ENCODE peak calls at places on chromosomes 6 and 20, in six cellular contexts. S is left lung, T is AG10803, E is GM23338, L is cardiac fibroblast, X is HFF-Myc. H is an unnamed sample.
A peak's percentile ranks its signal among the peaks of the same experiment; 100 is the strongest.

GRCh38 chr6:35678021-35678654 is 10.6 kb downstream of the FKBP5 start:
- DNase-seq in S (no peak), E (no peak), X (no peak), T (no peak), L (peak; percentile 50), H (no peak)

GRCh38 chr6:3738381-3739131 is 13.0 kb downstream of the PXDC1 start:
- DNase-seq in S (no peak), L (no peak), T (no peak), X (no peak), E (no peak), H (no peak)

GRCh38 chr6:75283907-75284284 is 696 bp downstream of the TMEM30A start:
- DNase-seq in L (no peak), X (no peak), E (no peak), S (no peak), T (no peak), H (no peak)

GRCh38 chr20:1430004-1430451 is 36.6 kb downstream of the NSFL1C start:
- DNase-seq in T (peak; percentile 86), S (no peak), L (peak; percentile 73), X (no peak), E (no peak), H (no peak)

GRCh38 chr6:149454405-149454848 is 30.4 kb downstream of the ZC3H12D start:
- DNase-seq in S (peak; percentile 92), E (no peak), X (peak; percentile 70), T (peak; percentile 95), L (peak; percentile 99), H (peak; percentile 68)

GRCh38 chr6:87421576-87421975 is 13.8 kb downstream of the CFAP206 start:
- DNase-seq in L (no peak), E (no peak), X (no peak), S (no peak), T (no peak), H (no peak)

GRCh38 chr6:152952866-152953509 is 29.9 kb downstream of the FBXO5 start:
- DNase-seq in T (peak; percentile 56), E (peak; percentile 69), L (peak; percentile 61), S (no peak), X (peak; percentile 16), H (peak; percentile 20)

GRCh38 chr6:41731561-41732086 is 3.8 kb downstream of the TFEB start:
- DNase-seq in E (no peak), S (no peak), X (no peak), L (no peak), T (no peak), H (no peak)

GRCh38 chr20:14764511-14765369 is 427.3 kb upstream of the FLRT3 start:
- DNase-seq in S (peak; percentile 66), X (no peak), L (no peak), E (no peak), T (no peak), H (no peak)

GRCh38 chr20:43508106-43508505 is 609 bp downstream of the L3MBTL1 start:
- DNase-seq in X (no peak), S (no peak), L (no peak), E (peak; percentile 54), T (no peak), H (no peak)

GRCh38 chr6:79687759-79688158 is 56.6 kb downstream of the SH3BGRL2 start:
- DNase-seq in E (no peak), T (no peak), L (no peak), X (no peak), S (no peak), H (no peak)

GRCh38 chr6:45006893-45007292 is 321.2 kb upstream of the RUNX2 start:
- DNase-seq in T (no peak), S (no peak), X (no peak), L (no peak), E (no peak), H (no peak)

GRCh38 chr6:1464796-1465348 is 75.5 kb downstream of the FOXF2 start:
- DNase-seq in S (no peak), X (peak; percentile 6), E (no peak), L (no peak), T (peak; percentile 28), H (no peak)

GRCh38 chr20:6626805-6627204 is 140.7 kb upstream of the BMP2 start:
- DNase-seq in X (no peak), E (peak; percentile 83), S (no peak), T (no peak), L (no peak), H (no peak)

GRCh38 chr20:60993647-60994046 is 258.4 kb upstream of the CDH4 start:
- DNase-seq in X (no peak), T (no peak), S (no peak), L (no peak), E (peak; percentile 11), H (no peak)

GRCh38 chr20:34522969-34523871 is 7.0 kb downstream of the DYNLRB1 start:
- DNase-seq in L (peak; percentile 61), E (peak; percentile 89), S (no peak), T (peak; percentile 89), X (no peak), H (peak; percentile 40)

DNA sequence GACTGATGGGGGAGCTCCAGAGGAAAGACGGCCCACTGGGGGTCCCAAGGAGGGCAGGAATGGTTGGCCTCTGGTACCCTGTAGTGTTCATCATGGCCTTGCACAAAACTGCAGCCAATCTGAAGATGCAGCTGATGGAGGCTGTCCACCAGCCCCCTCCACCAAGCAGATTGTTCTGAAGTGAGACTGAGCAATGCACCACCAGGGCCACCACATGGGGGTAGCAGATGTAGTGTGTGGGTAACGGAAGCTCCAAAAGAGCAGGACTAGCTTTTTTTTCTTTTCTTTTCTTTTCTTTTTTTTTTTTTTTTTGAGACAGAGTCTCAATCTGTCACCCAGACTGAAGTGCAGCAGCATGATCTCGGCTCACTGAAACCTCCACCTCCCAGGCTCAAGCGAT is 181.0 kb upstream of the MYLIP start:
- DNase-seq in L (no peak), X (no peak), E (no peak), T (no peak), S (no peak), H (no peak)
- H3K4me3 ChIP-seq in L (no peak overlapping the region), X (no peak overlapping the region), E (no peak overlapping the region), T (no peak overlapping the region), S (no peak overlapping the region), H (no peak overlapping the region)

GRCh38 chr6:138005846-138006245 is 101.4 kb downstream of the PERP start:
- DNase-seq in L (no peak), T (no peak), X (no peak), E (no peak), S (no peak), H (no peak)

GRCh38 chr6:138000955-138001354 is 106.3 kb downstream of the PERP start:
- DNase-seq in E (no peak), L (no peak), S (no peak), T (no peak), X (no peak), H (no peak)

GRCh38 chr6:138007014-138007472 is 100.2 kb downstream of the PERP start:
- DNase-seq in E (peak; percentile 85), L (peak; percentile 16), X (no peak), T (peak; percentile 11), S (no peak), H (no peak)

GRCh38 chr6:138001750-138002349 is 105.4 kb downstream of the PERP start:
- DNase-seq in X (peak; percentile 15), E (peak; percentile 73), L (peak; percentile 63), S (no peak), T (peak; percentile 39), H (peak; percentile 23)

DNA sequence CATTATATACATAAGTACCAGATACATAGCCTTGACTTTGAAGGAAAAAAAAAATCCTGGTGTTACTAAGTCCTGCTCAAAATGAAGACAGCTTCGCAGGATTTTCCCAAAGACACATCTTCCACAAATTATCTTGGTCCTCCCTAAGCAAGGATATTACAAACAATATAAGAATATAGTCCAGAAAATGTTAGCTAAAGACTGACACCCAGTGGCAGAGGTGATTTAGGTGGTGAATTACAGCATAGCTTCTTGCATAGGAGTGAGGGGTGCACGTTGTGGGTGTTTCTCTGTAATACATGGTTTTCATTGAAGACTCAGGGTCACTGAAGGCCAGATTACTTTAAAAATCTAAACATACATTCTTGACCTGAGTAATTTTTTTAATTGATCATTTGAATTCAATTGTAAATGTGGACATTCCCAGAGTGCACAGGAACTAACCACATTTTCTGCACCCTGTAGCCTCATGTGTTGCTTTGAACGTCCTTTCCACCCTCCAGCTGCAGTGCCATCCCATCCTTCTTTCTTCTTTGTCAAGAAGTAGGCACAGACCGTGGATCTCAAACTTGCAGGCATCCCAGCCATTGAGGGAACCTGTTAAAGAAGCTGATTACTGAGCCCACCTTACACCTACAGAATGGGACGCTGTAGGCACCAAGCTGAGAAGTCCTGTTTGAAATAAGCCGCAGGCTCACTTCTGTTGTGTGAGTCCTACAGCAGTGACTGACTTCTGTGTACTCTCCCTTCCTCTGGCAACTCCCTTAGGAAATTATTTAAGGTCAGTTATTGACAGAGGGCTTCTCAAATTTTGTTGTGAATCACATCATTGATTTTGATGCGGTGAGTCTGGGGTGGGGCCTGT is 102.6 kb downstream of the PERP start:
- DNase-seq in T (peak; percentile 23), X (peak; percentile 10), S (no peak), E (peak; percentile 50), L (peak; percentile 49), H (no peak)
- TF ChIP-seq CTCF in T (peak; percentile 49), X (peak; percentile 25), S (peak; percentile 42), E (peak; percentile 63), L (peak; percentile 50), H (peak; percentile 46)

GRCh38 chr6:94511502-94512088 is 1065.7 kb upstream of the MANEA start:
- DNase-seq in S (no peak), L (no peak), X (no peak), T (no peak), E (no peak), H (no peak)
- H3K4me3 ChIP-seq in S (no peak overlapping the region), L (no peak overlapping the region), X (no peak overlapping the region), T (no peak overlapping the region), E (no peak overlapping the region), H (no peak overlapping the region)

GRCh38 chr20:23063573-23063972 is 14.1 kb upstream of the THBD start:
- DNase-seq in S (no peak), L (no peak), E (no peak), X (no peak), T (no peak), H (no peak)

GRCh38 chr20:23060629-23061028 is 11.2 kb upstream of the THBD start:
- DNase-seq in E (no peak), S (no peak), L (no peak), X (no peak), T (no peak), H (no peak)

GRCh38 chr20:23062632-23063031 is 13.2 kb upstream of the THBD start:
- DNase-seq in T (no peak), X (no peak), S (no peak), L (no peak), E (no peak), H (no peak)

GRCh38 chr20:23061262-23061661 is 11.8 kb upstream of the THBD start:
- DNase-seq in X (no peak), S (no peak), T (no peak), L (no peak), E (no peak), H (no peak)

DNA sequence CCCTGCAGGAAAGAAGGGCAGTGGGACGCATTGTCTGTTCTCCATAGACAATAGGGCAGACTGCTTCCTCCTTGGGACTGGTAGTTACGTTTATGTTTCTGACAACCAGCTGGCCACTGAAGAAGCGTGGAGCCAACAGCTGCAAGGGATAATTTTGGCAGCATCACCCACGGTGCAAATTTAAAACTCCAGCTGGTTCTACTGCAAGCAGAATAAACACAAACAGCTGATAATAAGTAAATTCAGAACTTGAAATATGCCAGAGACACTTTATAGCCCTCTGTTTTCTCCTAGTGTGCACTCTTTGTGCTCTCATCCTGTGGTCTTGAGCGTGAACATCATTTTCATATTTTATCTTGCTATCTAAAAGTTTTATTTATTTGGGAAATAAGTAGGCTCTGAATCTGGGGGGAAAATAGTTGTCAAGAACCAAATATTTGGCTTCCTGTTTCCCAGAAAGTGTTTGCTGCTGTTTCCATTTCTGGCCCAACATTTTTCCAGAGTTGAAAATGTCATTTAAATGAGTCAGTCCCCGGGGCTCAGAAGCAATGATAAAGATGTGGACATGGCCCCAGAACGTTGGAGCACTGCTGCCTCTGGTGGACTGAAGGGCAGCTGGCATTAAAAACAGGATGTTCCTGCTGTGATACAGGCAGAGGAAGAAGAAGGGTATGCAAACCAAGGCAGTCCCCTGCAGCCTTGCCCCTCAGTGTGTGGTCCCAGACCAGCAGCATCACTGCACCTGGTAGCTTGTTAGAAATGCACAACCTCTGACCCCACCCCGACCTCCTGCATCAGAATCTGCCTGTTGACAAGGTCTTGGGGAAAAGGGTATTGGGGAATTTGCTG is 12.5 kb upstream of the THBD start:
- DNase-seq in E (peak; percentile 78), X (peak; percentile 6), L (peak; percentile 90), T (peak; percentile 84), S (no peak), H (no peak)
- TF ChIP-seq CTCF in E (peak; percentile 54), X (peak; percentile 38), L (peak; percentile 79), T (peak; percentile 79), S (peak; percentile 34), H (peak; percentile 51)